ENCODE peak calls at places on chromosomes 4 and X, in seven cellular contexts. One of them, this sample, is unnamed.

GRCh38 chr4:79864470-79865190 is 208.4 kb downstream of the ANTXR2 start:
- DNase-seq in astrocyte: peak; percentile 15
- DNase-seq in hepatocyte: no peak
- DNase-seq in choroid plexus epithelial cell: peak; percentile 33
- DNase-seq in brain microvascular endothelial cell: no peak
- DNase-seq in fibroblast of lung: peak; percentile 27
- DNase-seq in uterus: no peak
- DNase-seq in this sample: no peak

GRCh38 chr4:113781439-113782040 is 20.0 kb upstream of the CAMK2D start:
- DNase-seq in hepatocyte: peak; percentile 45
- DNase-seq in fibroblast of lung: peak; percentile 23
- DNase-seq in brain microvascular endothelial cell: no peak
- DNase-seq in astrocyte: no peak
- DNase-seq in uterus: no peak
- DNase-seq in choroid plexus epithelial cell: peak; percentile 70
- DNase-seq in this sample: peak; percentile 61

GRCh38 chrX:3262906-3263305 is 83.5 kb downstream of the MXRA5 start:
- DNase-seq in fibroblast of lung: peak; percentile 93
- DNase-seq in astrocyte: peak; percentile 92
- DNase-seq in hepatocyte: peak; percentile 69
- DNase-seq in uterus: no peak
- DNase-seq in choroid plexus epithelial cell: peak; percentile 87
- DNase-seq in brain microvascular endothelial cell: peak; percentile 91
- DNase-seq in this sample: no peak

GRCh38 chr4:80948161-80948560 is 82.3 kb upstream of the BMP3 start:
- DNase-seq in choroid plexus epithelial cell: no peak
- DNase-seq in brain microvascular endothelial cell: no peak
- DNase-seq in hepatocyte: no peak
- DNase-seq in astrocyte: no peak
- DNase-seq in uterus: no peak
- DNase-seq in fibroblast of lung: no peak
- DNase-seq in this sample: no peak

GRCh38 chr4:48780867-48781219 is 764 bp upstream of the FRYL start:
- DNase-seq in astrocyte: peak; percentile 42
- DNase-seq in hepatocyte: peak; percentile 52
- DNase-seq in brain microvascular endothelial cell: peak; percentile 11
- DNase-seq in fibroblast of lung: peak; percentile 53
- DNase-seq in choroid plexus epithelial cell: peak; percentile 57
- DNase-seq in uterus: peak; percentile 30
- DNase-seq in this sample: peak; percentile 62

GRCh38 chr4:108466936-108467902 is 153.2 kb upstream of the RPL34 start:
- DNase-seq in brain microvascular endothelial cell: peak; percentile 81
- DNase-seq in hepatocyte: no peak
- DNase-seq in fibroblast of lung: peak; percentile 96
- DNase-seq in choroid plexus epithelial cell: peak; percentile 94
- DNase-seq in astrocyte: peak; percentile 94
- DNase-seq in uterus: no peak
- DNase-seq in this sample: peak; percentile 92

GRCh38 chr4:6701371-6701770 is 7.7 kb downstream of the S100P start:
- DNase-seq in choroid plexus epithelial cell: no peak
- DNase-seq in astrocyte: no peak
- DNase-seq in uterus: no peak
- DNase-seq in fibroblast of lung: no peak
- DNase-seq in brain microvascular endothelial cell: no peak
- DNase-seq in hepatocyte: no peak
- DNase-seq in this sample: no peak

GRCh38 chrX:149512225-149512885 is 7.2 kb upstream of the IDS start:
- DNase-seq in fibroblast of lung: peak; percentile 23
- DNase-seq in uterus: peak; percentile 27
- DNase-seq in brain microvascular endothelial cell: peak; percentile 40
- DNase-seq in choroid plexus epithelial cell: peak; percentile 64
- DNase-seq in hepatocyte: peak; percentile 58
- DNase-seq in astrocyte: no peak
- DNase-seq in this sample: peak; percentile 64

GRCh38 chrX:4805559-4805958 is 1092.1 kb upstream of the PRKX start:
- DNase-seq in fibroblast of lung: no peak
- DNase-seq in brain microvascular endothelial cell: no peak
- DNase-seq in astrocyte: no peak
- DNase-seq in uterus: no peak
- DNase-seq in choroid plexus epithelial cell: no peak
- DNase-seq in hepatocyte: peak; percentile 33
- DNase-seq in this sample: no peak

GRCh38 chr4:41590591-41590990 is 52.6 kb downstream of the LIMCH1 start:
- DNase-seq in choroid plexus epithelial cell: no peak
- DNase-seq in uterus: no peak
- DNase-seq in brain microvascular endothelial cell: no peak
- DNase-seq in fibroblast of lung: no peak
- DNase-seq in hepatocyte: no peak
- DNase-seq in astrocyte: no peak
- DNase-seq in this sample: no peak

GRCh38 chr4:162793571-162793970 is 373.1 kb downstream of the NAF1 start:
- DNase-seq in astrocyte: peak; percentile 56
- DNase-seq in uterus: no peak
- DNase-seq in brain microvascular endothelial cell: no peak
- DNase-seq in hepatocyte: no peak
- DNase-seq in fibroblast of lung: peak; percentile 61
- DNase-seq in choroid plexus epithelial cell: peak; percentile 89
- DNase-seq in this sample: no peak

GRCh38 chr4:2220016-2220620 is 21.8 kb downstream of the HAUS3 start:
- DNase-seq in fibroblast of lung: peak; percentile 54
- DNase-seq in hepatocyte: peak; percentile 88
- DNase-seq in brain microvascular endothelial cell: peak; percentile 63
- DNase-seq in uterus: peak; percentile 66
- DNase-seq in choroid plexus epithelial cell: peak; percentile 82
- DNase-seq in astrocyte: peak; percentile 33
- DNase-seq in this sample: peak; percentile 75

GRCh38 chr4:154911097-154911496 is 130.0 kb downstream of the RBM46 start:
- DNase-seq in fibroblast of lung: no peak
- DNase-seq in choroid plexus epithelial cell: peak; percentile 11
- DNase-seq in uterus: no peak
- DNase-seq in brain microvascular endothelial cell: no peak
- DNase-seq in hepatocyte: peak; percentile 32
- DNase-seq in astrocyte: no peak
- DNase-seq in this sample: no peak

GRCh38 chrX:40267334-40268118 is 169.8 kb upstream of the BCOR start:
- DNase-seq in choroid plexus epithelial cell: no peak
- DNase-seq in brain microvascular endothelial cell: no peak
- DNase-seq in hepatocyte: no peak
- DNase-seq in fibroblast of lung: no peak
- DNase-seq in astrocyte: no peak
- DNase-seq in uterus: no peak
- DNase-seq in this sample: peak; percentile 51

GRCh38 chr4:87896020-87896621 is 63.4 kb downstream of the MEPE start:
- DNase-seq in choroid plexus epithelial cell: peak; percentile 91
- DNase-seq in fibroblast of lung: peak; percentile 93
- DNase-seq in uterus: no peak
- DNase-seq in hepatocyte: no peak
- DNase-seq in brain microvascular endothelial cell: peak; percentile 85
- DNase-seq in astrocyte: peak; percentile 90
- DNase-seq in this sample: no peak

GRCh38 chr4:127846061-127846460 is 34.6 kb upstream of the PLK4 start:
- DNase-seq in hepatocyte: no peak
- DNase-seq in brain microvascular endothelial cell: no peak
- DNase-seq in fibroblast of lung: no peak
- DNase-seq in uterus: no peak
- DNase-seq in astrocyte: no peak
- DNase-seq in choroid plexus epithelial cell: no peak
- DNase-seq in this sample: no peak

GRCh38 chr4:4504783-4505182 is 37.1 kb downstream of the STX18 start:
- DNase-seq in brain microvascular endothelial cell: no peak
- DNase-seq in astrocyte: no peak
- DNase-seq in hepatocyte: no peak
- DNase-seq in choroid plexus epithelial cell: no peak
- DNase-seq in fibroblast of lung: no peak
- DNase-seq in uterus: no peak
- DNase-seq in this sample: no peak

GRCh38 chr4:4509521-4509920 is 32.3 kb downstream of the STX18 start:
- DNase-seq in choroid plexus epithelial cell: no peak
- DNase-seq in hepatocyte: no peak
- DNase-seq in fibroblast of lung: no peak
- DNase-seq in brain microvascular endothelial cell: no peak
- DNase-seq in astrocyte: no peak
- DNase-seq in uterus: no peak
- DNase-seq in this sample: no peak

GRCh38 chr4:4507403-4507802 is 34.4 kb downstream of the STX18 start:
- DNase-seq in choroid plexus epithelial cell: no peak
- DNase-seq in fibroblast of lung: no peak
- DNase-seq in brain microvascular endothelial cell: no peak
- DNase-seq in astrocyte: no peak
- DNase-seq in uterus: no peak
- DNase-seq in hepatocyte: no peak
- DNase-seq in this sample: no peak

GRCh38 chr4:4506961-4507360 is 34.9 kb downstream of the STX18 start:
- DNase-seq in choroid plexus epithelial cell: peak; percentile 71
- DNase-seq in brain microvascular endothelial cell: no peak
- DNase-seq in astrocyte: no peak
- DNase-seq in uterus: peak; percentile 42
- DNase-seq in fibroblast of lung: no peak
- DNase-seq in hepatocyte: peak; percentile 15
- DNase-seq in this sample: no peak

GRCh38 chr4:4507923-4508322 is 33.9 kb downstream of the STX18 start:
- DNase-seq in choroid plexus epithelial cell: peak; percentile 61
- DNase-seq in uterus: no peak
- DNase-seq in astrocyte: no peak
- DNase-seq in hepatocyte: no peak
- DNase-seq in fibroblast of lung: no peak
- DNase-seq in brain microvascular endothelial cell: no peak
- DNase-seq in this sample: peak; percentile 45
- TF ChIP-seq CTCF in choroid plexus epithelial cell: peak; percentile 84
- TF ChIP-seq CTCF in uterus: peak; percentile 16
- TF ChIP-seq CTCF in astrocyte: peak; percentile 58
- TF ChIP-seq CTCF in hepatocyte: peak; percentile 42
- TF ChIP-seq CTCF in fibroblast of lung: peak; percentile 31
- TF ChIP-seq CTCF in brain microvascular endothelial cell: peak; percentile 76
- TF ChIP-seq CTCF in this sample: peak; percentile 22

GRCh38 chr4:38730830-38731646 is 51.8 kb downstream of the TLR10 start:
- DNase-seq in hepatocyte: peak; percentile 81
- DNase-seq in uterus: peak; percentile 78
- DNase-seq in astrocyte: peak; percentile 97
- DNase-seq in fibroblast of lung: peak; percentile 96
- DNase-seq in brain microvascular endothelial cell: peak; percentile 92
- DNase-seq in choroid plexus epithelial cell: peak; percentile 95
- DNase-seq in this sample: peak; percentile 92

GRCh38 chr4:38724507-38724808 is 58.3 kb downstream of the TLR10 start:
- DNase-seq in hepatocyte: no peak
- DNase-seq in choroid plexus epithelial cell: no peak
- DNase-seq in brain microvascular endothelial cell: no peak
- DNase-seq in uterus: no peak
- DNase-seq in fibroblast of lung: no peak
- DNase-seq in astrocyte: no peak
- DNase-seq in this sample: no peak

GRCh38 chr4:38723726-38724506 is 58.9 kb downstream of the TLR10 start:
- DNase-seq in hepatocyte: peak; percentile 26
- DNase-seq in astrocyte: peak; percentile 36
- DNase-seq in brain microvascular endothelial cell: no peak
- DNase-seq in choroid plexus epithelial cell: no peak
- DNase-seq in fibroblast of lung: peak; percentile 53
- DNase-seq in uterus: no peak
- DNase-seq in this sample: no peak

GRCh38 chr4:38730493-38730829 is 52.3 kb downstream of the TLR10 start:
- DNase-seq in fibroblast of lung: no peak
- DNase-seq in uterus: no peak
- DNase-seq in hepatocyte: no peak
- DNase-seq in brain microvascular endothelial cell: no peak
- DNase-seq in choroid plexus epithelial cell: no peak
- DNase-seq in astrocyte: no peak
- DNase-seq in this sample: no peak

DNA sequence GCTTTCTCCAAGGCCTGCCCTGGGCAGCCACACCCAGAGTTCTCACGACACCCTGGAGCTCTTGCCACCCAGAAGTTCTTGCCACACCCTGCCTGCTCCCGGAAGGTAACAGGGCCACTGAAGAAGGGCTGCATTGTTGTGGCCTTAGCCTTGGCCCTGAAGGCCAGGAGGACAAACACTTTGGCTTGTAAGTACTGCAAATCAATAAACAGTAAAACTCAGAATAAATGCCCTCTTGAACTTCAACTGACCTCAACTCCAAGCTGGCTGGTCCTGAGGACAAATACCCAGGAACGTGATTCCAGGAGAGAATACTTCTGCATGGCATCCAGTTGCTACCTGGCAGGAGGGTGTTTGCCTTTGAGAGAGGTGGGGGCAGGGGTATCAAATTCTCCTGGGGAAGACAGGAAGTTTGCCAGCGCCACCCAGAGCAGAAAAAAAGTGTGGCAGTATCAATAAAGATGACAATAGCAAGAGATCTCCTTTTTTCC is 54.1 kb downstream of the TLR10 start:
- DNase-seq in uterus: no peak
- DNase-seq in astrocyte: no peak
- DNase-seq in fibroblast of lung: no peak
- DNase-seq in choroid plexus epithelial cell: no peak
- DNase-seq in hepatocyte: peak; percentile 13
- DNase-seq in brain microvascular endothelial cell: no peak
- DNase-seq in this sample: no peak
- TF ChIP-seq CTCF in uterus: no peak
- TF ChIP-seq CTCF in astrocyte: no peak
- TF ChIP-seq CTCF in fibroblast of lung: no peak
- TF ChIP-seq CTCF in choroid plexus epithelial cell: peak; percentile 4
- TF ChIP-seq CTCF in hepatocyte: peak; percentile 7
- TF ChIP-seq CTCF in brain microvascular endothelial cell: peak; percentile 4
- TF ChIP-seq CTCF in this sample: no peak

GRCh38 chr4:138062929-138063328 is 179.2 kb downstream of the SLC7A11 start:
- DNase-seq in astrocyte: peak; percentile 51
- DNase-seq in choroid plexus epithelial cell: peak; percentile 73
- DNase-seq in hepatocyte: no peak
- DNase-seq in fibroblast of lung: peak; percentile 64
- DNase-seq in brain microvascular endothelial cell: peak; percentile 53
- DNase-seq in uterus: no peak
- DNase-seq in this sample: no peak
- TF ChIP-seq CTCF in astrocyte: peak; percentile 35
- TF ChIP-seq CTCF in choroid plexus epithelial cell: peak; percentile 49
- TF ChIP-seq CTCF in hepatocyte: no peak
- TF ChIP-seq CTCF in fibroblast of lung: peak; percentile 11
- TF ChIP-seq CTCF in brain microvascular endothelial cell: peak; percentile 63
- TF ChIP-seq CTCF in uterus: no peak
- TF ChIP-seq CTCF in this sample: no peak

GRCh38 chr4:174635732-174636131 is 113.4 kb upstream of the HPGD start:
- DNase-seq in hepatocyte: no peak
- DNase-seq in choroid plexus epithelial cell: no peak
- DNase-seq in brain microvascular endothelial cell: no peak
- DNase-seq in fibroblast of lung: no peak
- DNase-seq in uterus: no peak
- DNase-seq in astrocyte: no peak
- DNase-seq in this sample: no peak

GRCh38 chr4:174628206-174628605 is 105.9 kb upstream of the HPGD start:
- DNase-seq in brain microvascular endothelial cell: no peak
- DNase-seq in astrocyte: no peak
- DNase-seq in uterus: no peak
- DNase-seq in fibroblast of lung: no peak
- DNase-seq in hepatocyte: no peak
- DNase-seq in choroid plexus epithelial cell: no peak
- DNase-seq in this sample: no peak

GRCh38 chr4:174633399-174633798 is 111.1 kb upstream of the HPGD start:
- DNase-seq in hepatocyte: no peak
- DNase-seq in uterus: no peak
- DNase-seq in fibroblast of lung: no peak
- DNase-seq in astrocyte: no peak
- DNase-seq in choroid plexus epithelial cell: no peak
- DNase-seq in brain microvascular endothelial cell: no peak
- DNase-seq in this sample: no peak

GRCh38 chr4:174629265-174629664 is 107.0 kb upstream of the HPGD start:
- DNase-seq in choroid plexus epithelial cell: no peak
- DNase-seq in uterus: no peak
- DNase-seq in brain microvascular endothelial cell: no peak
- DNase-seq in astrocyte: no peak
- DNase-seq in hepatocyte: no peak
- DNase-seq in fibroblast of lung: peak; percentile 7
- DNase-seq in this sample: no peak

GRCh38 chr4:174631901-174632758 is 109.8 kb upstream of the HPGD start:
- DNase-seq in hepatocyte: peak; percentile 68
- DNase-seq in astrocyte: peak; percentile 12
- DNase-seq in fibroblast of lung: peak; percentile 33
- DNase-seq in uterus: no peak
- DNase-seq in brain microvascular endothelial cell: peak; percentile 40
- DNase-seq in choroid plexus epithelial cell: peak; percentile 76
- DNase-seq in this sample: peak; percentile 57
- TF ChIP-seq CTCF in hepatocyte: peak; percentile 94
- TF ChIP-seq CTCF in astrocyte: peak; percentile 77
- TF ChIP-seq CTCF in fibroblast of lung: peak; percentile 83
- TF ChIP-seq CTCF in uterus: peak; percentile 83
- TF ChIP-seq CTCF in brain microvascular endothelial cell: peak; percentile 71
- TF ChIP-seq CTCF in choroid plexus epithelial cell: peak; percentile 80
- TF ChIP-seq CTCF in this sample: peak; percentile 59